ENCODE peak calls at places on chromosomes 7 and 10, in seven cellular contexts. One of them, this sample, is unnamed.

GRCh38 chr7:98930921-98931320 is 52.6 kb downstream of the TRRAP start:
- DNase-seq in HepG2: no peak
- DNase-seq in GM12878: peak
- DNase-seq in H1: no peak
- DNase-seq in SK-N-SH: no peak
- DNase-seq in HCT116: no peak
- DNase-seq in K562: no peak
- DNase-seq in this sample: no peak

GRCh38 chr10:10551595-10551994 is 466.1 kb upstream of the CELF2 start:
- DNase-seq in HCT116: no peak
- DNase-seq in GM12878: no peak
- DNase-seq in K562: no peak
- DNase-seq in H1: no peak
- DNase-seq in SK-N-SH: no peak
- DNase-seq in HepG2: no peak
- DNase-seq in this sample: no peak

GRCh38 chr7:155263522-155264197 is 34.0 kb upstream of the INSIG1 start:
- DNase-seq in HepG2: no peak
- DNase-seq in SK-N-SH: peak
- DNase-seq in HCT116: no peak
- DNase-seq in H1: peak
- DNase-seq in K562: no peak
- DNase-seq in GM12878: no peak
- DNase-seq in this sample: no peak

GRCh38 chr10:132612571-132613504 is 75.3 kb downstream of the INPP5A start:
- DNase-seq in HCT116: no peak
- DNase-seq in SK-N-SH: peak
- DNase-seq in HepG2: no peak
- DNase-seq in K562: no peak
- DNase-seq in H1: no peak
- DNase-seq in GM12878: no peak
- DNase-seq in this sample: no peak

GRCh38 chr10:30719832-30720231 is 90.3 kb upstream of the LYZL2 start:
- DNase-seq in K562: no peak
- DNase-seq in GM12878: no peak
- DNase-seq in SK-N-SH: peak
- DNase-seq in HCT116: no peak
- DNase-seq in HepG2: peak
- DNase-seq in H1: no peak
- DNase-seq in this sample: no peak

GRCh38 chr7:101151908-101152651 is 2.2 kb upstream of the AP1S1 start:
- DNase-seq in H1: no peak
- DNase-seq in SK-N-SH: no peak
- DNase-seq in HepG2: no peak
- DNase-seq in K562: no peak
- DNase-seq in HCT116: no peak
- DNase-seq in GM12878: no peak
- DNase-seq in this sample: no peak

GRCh38 chr7:157516911-157517781 is 180.3 kb downstream of the DNAJB6 start:
- DNase-seq in HCT116: no peak
- DNase-seq in HepG2: no peak
- DNase-seq in SK-N-SH: no peak
- DNase-seq in H1: no peak
- DNase-seq in GM12878: no peak
- DNase-seq in K562: no peak
- DNase-seq in this sample: no peak

GRCh38 chr10:117552156-117552620 is 9.6 kb downstream of the EMX2 start:
- DNase-seq in SK-N-SH: no peak
- DNase-seq in HCT116: no peak
- DNase-seq in HepG2: no peak
- DNase-seq in K562: no peak
- DNase-seq in H1: peak
- DNase-seq in GM12878: no peak
- DNase-seq in this sample: peak

GRCh38 chr10:17538941-17539340 is 78.2 kb downstream of the HACD1 start:
- DNase-seq in SK-N-SH: no peak
- DNase-seq in K562: no peak
- DNase-seq in HepG2: no peak
- DNase-seq in HCT116: no peak
- DNase-seq in H1: no peak
- DNase-seq in GM12878: no peak
- DNase-seq in this sample: no peak

GRCh38 chr7:47336178-47337020 is 245.5 kb downstream of the TNS3 start:
- DNase-seq in H1: no peak
- DNase-seq in HepG2: no peak
- DNase-seq in GM12878: no peak
- DNase-seq in K562: no peak
- DNase-seq in HCT116: no peak
- DNase-seq in SK-N-SH: no peak
- DNase-seq in this sample: no peak

GRCh38 chr10:45439365-45439764 is 65.3 kb downstream of the ALOX5 start:
- DNase-seq in K562: no peak
- DNase-seq in HepG2: no peak
- DNase-seq in GM12878: no peak
- DNase-seq in H1: peak
- DNase-seq in SK-N-SH: no peak
- DNase-seq in HCT116: no peak
- DNase-seq in this sample: no peak

GRCh38 chr7:150972094-150972493 is 6.0 kb downstream of the KCNH2 start:
- DNase-seq in SK-N-SH: peak
- DNase-seq in HCT116: no peak
- DNase-seq in K562: no peak
- DNase-seq in GM12878: no peak
- DNase-seq in HepG2: no peak
- DNase-seq in H1: no peak
- DNase-seq in this sample: no peak

GRCh38 chr7:66847879-66848810 is 72.9 kb upstream of the TMEM248 start:
- DNase-seq in GM12878: no peak
- DNase-seq in K562: no peak
- DNase-seq in HepG2: peak
- DNase-seq in H1: no peak
- DNase-seq in HCT116: no peak
- DNase-seq in SK-N-SH: no peak
- DNase-seq in this sample: no peak

GRCh38 chr7:110007316-110007910 is 1083.5 kb upstream of the LRRN3 start:
- DNase-seq in GM12878: no peak
- DNase-seq in H1: no peak
- DNase-seq in K562: no peak
- DNase-seq in SK-N-SH: no peak
- DNase-seq in HepG2: no peak
- DNase-seq in HCT116: no peak
- DNase-seq in this sample: no peak

GRCh38 chr7:139699640-139700504 is 77.9 kb downstream of the HIPK2 start:
- DNase-seq in HepG2: no peak
- DNase-seq in H1: no peak
- DNase-seq in K562: peak
- DNase-seq in HCT116: no peak
- DNase-seq in SK-N-SH: no peak
- DNase-seq in GM12878: no peak
- DNase-seq in this sample: no peak

GRCh38 chr10:60305394-60305892 is 84.2 kb downstream of the ANK3 start:
- DNase-seq in SK-N-SH: peak
- DNase-seq in H1: no peak
- DNase-seq in GM12878: no peak
- DNase-seq in K562: peak
- DNase-seq in HepG2: no peak
- DNase-seq in HCT116: no peak
- DNase-seq in this sample: no peak

GRCh38 chr7:144842377-144842851 is 6.6 kb upstream of the TPK1 start:
- DNase-seq in HCT116: no peak
- DNase-seq in GM12878: no peak
- DNase-seq in SK-N-SH: no peak
- DNase-seq in H1: no peak
- DNase-seq in HepG2: no peak
- DNase-seq in K562: no peak
- DNase-seq in this sample: no peak

GRCh38 chr10:30510184-30510931 is 76.4 kb downstream of the MAP3K8 start:
- DNase-seq in SK-N-SH: no peak
- DNase-seq in K562: peak
- DNase-seq in HCT116: no peak
- DNase-seq in GM12878: no peak
- DNase-seq in HepG2: no peak
- DNase-seq in H1: no peak
- DNase-seq in this sample: no peak

DNA sequence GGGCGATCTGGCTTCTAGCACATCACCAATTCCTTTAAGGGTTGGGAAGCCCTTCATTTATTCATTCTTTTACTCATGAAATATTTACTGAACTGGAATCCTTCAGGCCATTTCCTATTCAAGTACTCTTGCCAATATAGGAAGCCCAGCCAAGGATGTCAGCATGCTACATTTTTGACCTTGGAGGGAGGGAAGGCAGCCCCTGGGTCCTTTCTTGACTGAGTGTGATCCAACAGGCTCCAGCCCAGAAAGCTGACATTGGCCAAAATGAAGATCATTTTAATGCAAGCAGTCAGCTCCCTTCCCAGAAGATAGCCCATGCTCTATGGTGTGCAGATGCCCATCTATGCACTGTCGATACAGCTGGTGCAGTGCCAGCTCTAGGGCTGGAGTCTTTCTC is 646.0 kb downstream of the KCNMA1 start:
- DNase-seq in HCT116: no peak
- DNase-seq in H1: no peak
- DNase-seq in GM12878: no peak
- DNase-seq in K562: no peak
- DNase-seq in HepG2: no peak
- DNase-seq in SK-N-SH: no peak
- DNase-seq in this sample: no peak
- TF ChIP-seq JUND in HCT116: no peak
- TF ChIP-seq JUND in H1: no peak
- TF ChIP-seq JUND in GM12878: no peak
- TF ChIP-seq JUND in K562: no peak
- TF ChIP-seq JUND in HepG2: no peak
- TF ChIP-seq JUND in SK-N-SH: no peak
- TF ChIP-seq JUND in this sample: no peak

GRCh38 chr7:73721237-73721848 is 1.9 kb upstream of the STX1A start:
- DNase-seq in GM12878: no peak
- DNase-seq in H1: no peak
- DNase-seq in HCT116: no peak
- DNase-seq in HepG2: no peak
- DNase-seq in SK-N-SH: peak
- DNase-seq in K562: no peak
- DNase-seq in this sample: peak
- TF ChIP-seq JUND in GM12878: no peak
- TF ChIP-seq JUND in H1: no peak
- TF ChIP-seq JUND in HCT116: no peak
- TF ChIP-seq JUND in HepG2: no peak
- TF ChIP-seq JUND in SK-N-SH: no peak
- TF ChIP-seq JUND in K562: no peak
- TF ChIP-seq JUND in this sample: no peak

GRCh38 chr7:75944507-75944906 is 29.6 kb downstream of the POR start:
- DNase-seq in H1: no peak
- DNase-seq in HepG2: no peak
- DNase-seq in HCT116: no peak
- DNase-seq in GM12878: no peak
- DNase-seq in SK-N-SH: no peak
- DNase-seq in K562: no peak
- DNase-seq in this sample: no peak
- TF ChIP-seq JUND in H1: no peak
- TF ChIP-seq JUND in HepG2: no peak
- TF ChIP-seq JUND in HCT116: no peak
- TF ChIP-seq JUND in GM12878: no peak
- TF ChIP-seq JUND in SK-N-SH: no peak
- TF ChIP-seq JUND in K562: no peak
- TF ChIP-seq JUND in this sample: no peak

GRCh38 chr7:510782-511281 is 8.8 kb downstream of the PDGFA start:
- DNase-seq in H1: no peak
- DNase-seq in HCT116: no peak
- DNase-seq in HepG2: no peak
- DNase-seq in GM12878: no peak
- DNase-seq in K562: no peak
- DNase-seq in SK-N-SH: no peak
- DNase-seq in this sample: no peak

GRCh38 chr7:513521-514166 is 6.0 kb downstream of the PDGFA start:
- DNase-seq in HepG2: no peak
- DNase-seq in SK-N-SH: no peak
- DNase-seq in HCT116: no peak
- DNase-seq in GM12878: no peak
- DNase-seq in H1: no peak
- DNase-seq in K562: no peak
- DNase-seq in this sample: no peak

GRCh38 chr7:512541-513311 is 6.9 kb downstream of the PDGFA start:
- DNase-seq in HCT116: no peak
- DNase-seq in GM12878: no peak
- DNase-seq in K562: no peak
- DNase-seq in SK-N-SH: no peak
- DNase-seq in HepG2: no peak
- DNase-seq in H1: no peak
- DNase-seq in this sample: no peak

GRCh38 chr7:511476-512145 is 8.0 kb downstream of the PDGFA start:
- DNase-seq in H1: no peak
- DNase-seq in HCT116: no peak
- DNase-seq in GM12878: no peak
- DNase-seq in HepG2: no peak
- DNase-seq in K562: no peak
- DNase-seq in SK-N-SH: no peak
- DNase-seq in this sample: no peak

GRCh38 chr7:512146-512510 is 7.5 kb downstream of the PDGFA start:
- DNase-seq in H1: no peak
- DNase-seq in SK-N-SH: no peak
- DNase-seq in K562: no peak
- DNase-seq in GM12878: no peak
- DNase-seq in HepG2: no peak
- DNase-seq in HCT116: no peak
- DNase-seq in this sample: no peak
- TF ChIP-seq JUND in H1: no peak
- TF ChIP-seq JUND in SK-N-SH: no peak
- TF ChIP-seq JUND in K562: no peak
- TF ChIP-seq JUND in GM12878: no peak
- TF ChIP-seq JUND in HepG2: no peak
- TF ChIP-seq JUND in HCT116: no peak
- TF ChIP-seq JUND in this sample: no peak